ENCODE peak calls at places on chromosome 18, in nine cellular contexts. A is fibroblast of lung, D is psoas muscle, G is tibial artery, Y is GM10248, L is lower leg skin, F is omental fat pad, I is astrocyte of the cerebellum, Z is BE2C. B is an unnamed sample.

GRCh38 chr18:57009836-57010235 is 137.1 kb upstream of the BOD1L2 start:
- DNase-seq in A (no peak), D (no peak), G (no peak), Y (no peak), L (no peak), F (no peak), I (no peak), Z (no peak), B (no peak)

GRCh38 chr18:48837676-48838075 is 113.1 kb downstream of the SMAD7 start:
- DNase-seq in A (no peak), D (no peak), G (peak), Y (no peak), L (no peak), F (no peak), I (no peak), Z (no peak), B (peak)

GRCh38 chr18:40096675-40097074 is 1858.4 kb upstream of the PIK3C3 start:
- DNase-seq in A (peak), D (no peak), G (no peak), Y (no peak), L (no peak), F (no peak), I (no peak), Z (no peak), B (no peak)

GRCh38 chr18:48791636-48792105 is 159.1 kb downstream of the SMAD7 start:
- DNase-seq in A (no peak), D (no peak), G (peak), Y (no peak), L (peak), F (no peak), I (no peak), Z (no peak), B (peak)

GRCh38 chr18:59514193-59514592 is 155.1 kb upstream of the LMAN1 start:
- DNase-seq in A (peak), D (peak), G (peak), Y (no peak), L (peak), F (no peak), I (no peak), Z (peak), B (no peak)

GRCh38 chr18:7878265-7879173 is 311.4 kb downstream of the PTPRM start:
- DNase-seq in A (no peak), D (no peak), G (no peak), Y (no peak), L (no peak), F (no peak), I (no peak), Z (no peak), B (no peak)

GRCh38 chr18:22399949-22400348 is 17.8 kb downstream of the CTAGE1 start:
- DNase-seq in A (peak), D (no peak), G (no peak), Y (no peak), L (no peak), F (no peak), I (no peak), Z (no peak), B (no peak)

GRCh38 chr18:11502368-11502767 is 107.0 kb upstream of the SLC35G4 start:
- DNase-seq in A (peak), D (no peak), G (no peak), Y (no peak), L (no peak), F (no peak), I (no peak), Z (no peak), B (no peak)

GRCh38 chr18:23631746-23632145 is 31.0 kb downstream of the ANKRD29 start:
- DNase-seq in A (no peak), D (no peak), G (no peak), Y (no peak), L (no peak), F (no peak), I (no peak), Z (peak), B (no peak)

GRCh38 chr18:10247402-10248117 is 206.9 kb upstream of the APCDD1 start:
- DNase-seq in A (no peak), D (no peak), G (no peak), Y (no peak), L (no peak), F (no peak), I (no peak), Z (no peak), B (peak)

GRCh38 chr18:49016648-49017539 is 66.1 kb upstream of the SMAD7 start:
- DNase-seq in A (peak), D (no peak), G (peak), Y (no peak), L (peak), F (peak), I (peak), Z (no peak), B (no peak)

GRCh38 chr18:65751145-65752085 is 603 bp downstream of the CDH7 start:
- DNase-seq in A (peak), D (no peak), G (no peak), Y (no peak), L (no peak), F (no peak), I (no peak), Z (peak), B (peak)

GRCh38 chr18:8754995-8755955 is 49.9 kb downstream of the MTCL1 start:
- DNase-seq in A (peak), D (no peak), G (no peak), Y (no peak), L (no peak), F (no peak), I (peak), Z (no peak), B (no peak)

GRCh38 chr18:48719988-48720654 is 181.3 kb downstream of the CTIF start:
- DNase-seq in A (peak), D (no peak), G (no peak), Y (no peak), L (no peak), F (no peak), I (no peak), Z (peak), B (no peak)

GRCh38 chr18:73408434-73408833 is 540.6 kb upstream of the NETO1 start:
- DNase-seq in A (peak), D (no peak), G (no peak), Y (no peak), L (no peak), F (no peak), I (peak), Z (no peak), B (no peak)

GRCh38 chr18:70450658-70451253 is 161.9 kb downstream of the SOCS6 start:
- DNase-seq in A (no peak), D (no peak), G (no peak), Y (no peak), L (no peak), F (no peak), I (no peak), Z (no peak), B (no peak)

GRCh38 chr18:79890638-79891037 is 60.8 kb downstream of the SLC66A2 start:
- DNase-seq in A (no peak), D (no peak), G (no peak), Y (no peak), L (no peak), F (no peak), I (no peak), Z (no peak), B (no peak)

GRCh38 chr18:29181151-29181901 is 1004.4 kb upstream of the CDH2 start:
- DNase-seq in A (peak), D (no peak), G (no peak), Y (no peak), L (no peak), F (no peak), I (peak), Z (no peak), B (no peak)

GRCh38 chr18:8339958-8340357 is 269.3 kb upstream of the RAB12 start:
- DNase-seq in A (no peak), D (no peak), G (no peak), Y (no peak), L (no peak), F (no peak), I (no peak), Z (no peak), B (no peak)

GRCh38 chr18:44693030-44693784 is 12.5 kb downstream of the SETBP1 start:
- DNase-seq in A (peak), D (no peak), G (no peak), Y (no peak), L (no peak), F (no peak), I (no peak), Z (no peak), B (no peak)

GRCh38 chr18:13558132-13558531 is 168.2 kb downstream of the FAM210A start:
- DNase-seq in A (peak), D (no peak), G (no peak), Y (peak), L (peak), F (no peak), I (no peak), Z (peak), B (peak)

GRCh38 chr18:11327656-11328055 is 178.3 kb upstream of the PIEZO2 start:
- DNase-seq in A (peak), D (no peak), G (no peak), Y (no peak), L (no peak), F (no peak), I (no peak), Z (no peak), B (no peak)

GRCh38 chr18:23822590-23823385 is 133.5 kb downstream of the LAMA3 start:
- DNase-seq in A (peak), D (no peak), G (no peak), Y (no peak), L (no peak), F (no peak), I (peak), Z (no peak), B (no peak)

GRCh38 chr18:6728318-6728717 is 1.2 kb upstream of the ARHGAP28 start:
- DNase-seq in A (no peak), D (no peak), G (no peak), Y (no peak), L (no peak), F (no peak), I (no peak), Z (no peak), B (no peak)

GRCh38 chr18:75491361-75491760 is 63.9 kb upstream of the SMIM21 start:
- DNase-seq in A (peak), D (no peak), G (no peak), Y (no peak), L (no peak), F (no peak), I (no peak), Z (no peak), B (no peak)

GRCh38 chr18:23377669-23378469 is 75.2 kb upstream of the RIOK3 start:
- DNase-seq in A (peak), D (no peak), G (no peak), Y (peak), L (no peak), F (no peak), I (peak), Z (no peak), B (no peak)

GRCh38 chr18:6414118-6414722 is 491 bp downstream of the L3MBTL4 start:
- DNase-seq in A (no peak), D (peak), G (peak), Y (peak), L (peak), F (peak), I (no peak), Z (no peak), B (peak)

GRCh38 chr18:61948196-61948800 is 55.5 kb upstream of the RNF152 start:
- DNase-seq in A (peak), D (no peak), G (no peak), Y (no peak), L (no peak), F (no peak), I (no peak), Z (no peak), B (no peak)

GRCh38 chr18:41144444-41144843 is 810.6 kb upstream of the PIK3C3 start:
- DNase-seq in A (peak), D (no peak), G (no peak), Y (no peak), L (no peak), F (no peak), I (no peak), Z (no peak), B (no peak)

GRCh38 chr18:63177822-63178525 is 141.6 kb downstream of the BCL2 start:
- DNase-seq in A (no peak), D (peak), G (no peak), Y (no peak), L (no peak), F (no peak), I (no peak), Z (peak), B (no peak)

GRCh38 chr18:23494992-23495391 is 8.3 kb upstream of the RMC1 start:
- DNase-seq in A (no peak), D (no peak), G (no peak), Y (no peak), L (no peak), F (no peak), I (no peak), Z (no peak), B (no peak)

GRCh38 chr18:39305756-39306155 is 1740.2 kb upstream of the CELF4 start:
- DNase-seq in A (no peak), D (no peak), G (no peak), Y (no peak), L (no peak), F (no peak), I (no peak), Z (no peak), B (no peak)

GRCh38 chr18:74508821-74509225 is 12.7 kb downstream of the CNDP2 start:
- DNase-seq in A (no peak), D (no peak), G (peak), Y (no peak), L (peak), F (no peak), I (no peak), Z (no peak), B (no peak)

GRCh38 chr18:22683196-22683676 is 249.9 kb upstream of the RBBP8 start:
- DNase-seq in A (peak), D (peak), G (no peak), Y (no peak), L (no peak), F (peak), I (peak), Z (peak), B (no peak)

GRCh38 chr18:12048827-12049175 is 44.8 kb upstream of the ANKRD62 start:
- DNase-seq in A (peak), D (no peak), G (no peak), Y (no peak), L (no peak), F (no peak), I (peak), Z (no peak), B (no peak)

GRCh38 chr18:13240060-13240725 is 21.6 kb downstream of the LDLRAD4 start:
- DNase-seq in A (no peak), D (no peak), G (peak), Y (no peak), L (peak), F (no peak), I (no peak), Z (no peak), B (no peak)

GRCh38 chr18:3333721-3334386 is 71.9 kb downstream of the MYL12B start:
- DNase-seq in A (no peak), D (no peak), G (no peak), Y (no peak), L (no peak), F (no peak), I (no peak), Z (no peak), B (no peak)
- TF ChIP-seq CTCF in A (no peak), D (no peak), G (no peak), Y (no peak), L (no peak), F (no peak), I (no peak), Z (no peak), B (no peak)

DNA sequence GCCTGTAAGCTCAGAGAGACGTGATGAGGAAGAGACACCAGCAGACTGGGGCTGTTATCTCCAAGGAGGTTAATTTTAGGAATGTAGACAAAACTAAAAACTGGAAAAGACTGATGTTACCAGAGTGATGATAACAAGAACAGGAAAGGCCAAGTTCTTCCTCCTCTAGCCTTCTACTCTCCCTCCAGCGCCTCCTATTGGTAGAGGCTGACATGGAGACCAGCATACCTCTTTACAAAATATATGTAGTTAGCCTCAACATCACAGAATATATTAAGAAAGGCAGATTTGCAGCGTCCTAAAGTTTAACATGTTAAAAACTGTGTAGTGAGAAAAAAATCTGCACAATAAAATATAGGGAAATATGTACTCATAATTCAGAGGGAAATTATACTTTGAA is 66.0 kb downstream of the TCF4 start:
- DNase-seq in A (no peak), D (no peak), G (no peak), Y (peak), L (no peak), F (no peak), I (no peak), Z (peak), B (peak)
- TF ChIP-seq CTCF in A (peak), D (peak), G (no peak), Y (peak), L (no peak), F (no peak), I (peak), Z (peak), B (peak)

GRCh38 chr18:31610841-31611240 is 19.2 kb downstream of the TTR start:
- DNase-seq in A (no peak), D (no peak), G (no peak), Y (no peak), L (no peak), F (no peak), I (no peak), Z (peak), B (peak)
- TF ChIP-seq CTCF in A (no peak), D (peak), G (no peak), Y (no peak), L (no peak), F (no peak), I (peak), Z (peak), B (peak)

DNA sequence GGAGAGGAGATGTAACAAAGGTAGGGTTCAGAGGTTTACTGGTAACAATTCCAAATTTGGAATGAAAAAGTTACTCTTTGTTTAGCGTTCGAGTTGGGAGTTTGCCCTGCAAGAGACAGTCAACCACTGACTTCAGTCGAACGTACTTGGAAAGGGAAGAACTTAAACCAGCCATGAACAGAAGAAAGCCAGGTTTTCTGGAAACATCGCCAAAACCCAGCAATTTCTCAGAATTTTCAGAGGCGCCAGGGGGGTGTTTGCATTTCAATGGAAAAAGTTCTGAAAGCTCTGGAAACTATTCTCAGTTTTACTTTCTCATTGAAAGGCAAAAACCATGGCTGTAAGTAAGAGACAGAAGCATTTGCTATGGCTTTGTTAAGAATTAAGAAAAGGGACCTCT is 28.5 kb upstream of the AQP4 start:
- DNase-seq in A (no peak), D (no peak), G (no peak), Y (no peak), L (no peak), F (no peak), I (no peak), Z (no peak), B (no peak)
- TF ChIP-seq CTCF in A (no peak), D (no peak), G (no peak), Y (no peak), L (no peak), F (no peak), I (no peak), Z (no peak), B (no peak)

DNA sequence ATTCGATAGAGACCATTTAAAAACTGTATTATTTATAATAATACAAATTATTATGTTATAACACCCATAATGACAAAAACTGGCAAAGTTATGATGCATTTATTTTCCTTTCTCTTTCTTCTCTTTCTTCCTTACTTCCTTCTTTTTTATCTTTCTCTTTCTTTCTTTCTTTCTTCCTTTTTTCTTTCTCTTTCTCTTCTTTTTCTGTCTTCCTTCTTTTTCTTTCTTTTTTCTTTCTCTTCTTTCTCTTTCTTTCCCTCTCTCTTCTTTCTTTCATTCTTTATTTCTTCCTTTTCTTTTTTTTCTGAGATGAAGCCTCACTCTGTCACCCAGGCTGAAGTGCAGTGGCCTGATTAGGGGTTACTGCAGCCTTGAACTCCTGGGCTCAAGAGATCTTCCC is 27.5 kb upstream of the ZNF516 start:
- DNase-seq in A (no peak), D (no peak), G (no peak), Y (no peak), L (no peak), F (no peak), I (no peak), Z (no peak), B (no peak)
- TF ChIP-seq CTCF in A (no peak), D (no peak), G (no peak), Y (no peak), L (no peak), F (no peak), I (no peak), Z (no peak), B (no peak)